ENCODE peak calls at places on chromosomes 2 and 18, in five cellular contexts. One of them, this sample, is unnamed.

GRCh38 chr18:72181241-72181764 is 362.8 kb downstream of the CBLN2 start:
- DNase-seq in HCT116: no peak
- DNase-seq in CD4-positive, CD25-positive, alpha-beta regulatory T cell: peak; percentile 38
- DNase-seq in body of pancreas: no peak
- DNase-seq in psoas muscle: no peak
- DNase-seq in this sample: no peak

GRCh38 chr2:119104414-119104813 is 54.1 kb downstream of the C1QL2 start:
- DNase-seq in HCT116: no peak
- DNase-seq in CD4-positive, CD25-positive, alpha-beta regulatory T cell: no peak
- DNase-seq in body of pancreas: no peak
- DNase-seq in psoas muscle: no peak
- DNase-seq in this sample: no peak

GRCh38 chr2:190640124-190640523 is 8.8 kb upstream of the NAB1 start:
- DNase-seq in HCT116: no peak
- DNase-seq in CD4-positive, CD25-positive, alpha-beta regulatory T cell: no peak
- DNase-seq in body of pancreas: no peak
- DNase-seq in psoas muscle: no peak
- DNase-seq in this sample: no peak

GRCh38 chr18:63440219-63440618 is 17.9 kb upstream of the VPS4B start:
- DNase-seq in HCT116: no peak
- DNase-seq in CD4-positive, CD25-positive, alpha-beta regulatory T cell: no peak
- DNase-seq in body of pancreas: peak; percentile 13
- DNase-seq in psoas muscle: peak; percentile 70
- DNase-seq in this sample: peak; percentile 62

GRCh38 chr2:1564506-1564905 is 151.2 kb downstream of the TPO start:
- DNase-seq in HCT116: no peak
- DNase-seq in CD4-positive, CD25-positive, alpha-beta regulatory T cell: peak; percentile 63
- DNase-seq in body of pancreas: no peak
- DNase-seq in psoas muscle: no peak
- DNase-seq in this sample: no peak

GRCh38 chr2:189298481-189298880 is 118.9 kb upstream of the COL5A2 start:
- DNase-seq in HCT116: no peak
- DNase-seq in CD4-positive, CD25-positive, alpha-beta regulatory T cell: no peak
- DNase-seq in body of pancreas: no peak
- DNase-seq in psoas muscle: no peak
- DNase-seq in this sample: no peak

GRCh38 chr18:74278983-74279382 is 12.8 kb downstream of the CYB5A start:
- DNase-seq in HCT116: no peak
- DNase-seq in CD4-positive, CD25-positive, alpha-beta regulatory T cell: no peak
- DNase-seq in body of pancreas: no peak
- DNase-seq in psoas muscle: no peak
- DNase-seq in this sample: no peak

GRCh38 chr2:133755515-133756311 is 187.4 kb upstream of the NCKAP5 start:
- DNase-seq in HCT116: no peak
- DNase-seq in CD4-positive, CD25-positive, alpha-beta regulatory T cell: no peak
- DNase-seq in body of pancreas: no peak
- DNase-seq in psoas muscle: no peak
- DNase-seq in this sample: peak; percentile 71

GRCh38 chr2:112242384-112242783 is 12.5 kb downstream of the ZC3H8 start:
- DNase-seq in HCT116: no peak
- DNase-seq in CD4-positive, CD25-positive, alpha-beta regulatory T cell: no peak
- DNase-seq in body of pancreas: no peak
- DNase-seq in psoas muscle: no peak
- DNase-seq in this sample: no peak

GRCh38 chr2:196160101-196160500 is 11.3 kb downstream of the STK17B start:
- DNase-seq in HCT116: peak; percentile 57
- DNase-seq in CD4-positive, CD25-positive, alpha-beta regulatory T cell: peak; percentile 89
- DNase-seq in body of pancreas: peak; percentile 67
- DNase-seq in psoas muscle: no peak
- DNase-seq in this sample: peak; percentile 28

GRCh38 chr2:68740184-68740914 is 5.7 kb downstream of the ARHGAP25 start:
- DNase-seq in HCT116: no peak
- DNase-seq in CD4-positive, CD25-positive, alpha-beta regulatory T cell: no peak
- DNase-seq in body of pancreas: no peak
- DNase-seq in psoas muscle: no peak
- DNase-seq in this sample: no peak

GRCh38 chr2:241029599-241030332 is 31.3 kb downstream of the SNED1 start:
- DNase-seq in HCT116: no peak
- DNase-seq in CD4-positive, CD25-positive, alpha-beta regulatory T cell: no peak
- DNase-seq in body of pancreas: no peak
- DNase-seq in psoas muscle: no peak
- DNase-seq in this sample: no peak

GRCh38 chr2:121648611-121649401 is 456 bp downstream of the CLASP1 start:
- DNase-seq in HCT116: no peak
- DNase-seq in CD4-positive, CD25-positive, alpha-beta regulatory T cell: peak; percentile 65
- DNase-seq in body of pancreas: peak; percentile 46
- DNase-seq in psoas muscle: peak; percentile 49
- DNase-seq in this sample: peak; percentile 74

GRCh38 chr2:233693963-233694362 is 1.3 kb downstream of the UGT1A6 start:
- DNase-seq in HCT116: no peak
- DNase-seq in CD4-positive, CD25-positive, alpha-beta regulatory T cell: no peak
- DNase-seq in body of pancreas: no peak
- DNase-seq in psoas muscle: no peak
- DNase-seq in this sample: no peak
- H3K4me3 ChIP-seq in HCT116: no peak overlapping the region
- H3K4me3 ChIP-seq in CD4-positive, CD25-positive, alpha-beta regulatory T cell: no peak overlapping the region
- H3K4me3 ChIP-seq in body of pancreas: no peak overlapping the region
- H3K4me3 ChIP-seq in psoas muscle: no peak overlapping the region
- H3K4me3 ChIP-seq in this sample: no peak overlapping the region

DNA sequence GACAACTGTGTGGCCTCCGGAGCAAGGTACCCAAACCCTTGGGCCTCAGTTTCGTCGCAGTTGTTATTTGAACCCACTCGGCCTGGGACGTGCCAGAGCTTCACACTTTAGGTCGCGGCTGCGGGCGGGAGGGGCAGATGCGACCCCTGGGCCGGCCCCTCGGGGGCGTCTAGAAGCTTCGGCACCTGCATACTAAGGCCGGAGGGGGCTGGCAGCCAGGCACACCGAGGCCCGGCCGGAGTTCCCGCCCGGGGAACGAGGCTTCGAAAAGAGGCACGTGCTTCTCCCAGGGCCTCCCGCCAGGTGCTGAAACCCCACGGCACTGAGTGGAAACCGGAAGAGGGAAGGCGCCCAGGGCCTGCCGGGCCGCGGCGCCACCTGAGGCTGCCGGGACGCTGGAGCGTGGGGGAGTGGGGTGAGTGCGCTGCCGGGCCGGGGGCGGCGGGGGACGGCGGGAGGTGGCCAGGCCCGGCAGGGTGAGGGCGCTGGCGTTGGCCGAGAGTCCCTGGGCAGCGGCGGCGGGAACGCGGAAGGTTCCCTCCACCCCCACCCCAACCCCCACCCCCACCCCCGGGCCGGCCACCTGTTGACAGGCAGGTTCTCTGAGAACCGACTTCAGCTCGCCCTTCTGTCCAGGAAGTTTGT is 8.9 kb downstream of the OTX1 start:
- DNase-seq in HCT116: no peak
- DNase-seq in CD4-positive, CD25-positive, alpha-beta regulatory T cell: no peak
- DNase-seq in body of pancreas: no peak
- DNase-seq in psoas muscle: no peak
- DNase-seq in this sample: no peak
- H3K27me3 ChIP-seq in HCT116: no peaks in the 10 kb centered on the region
- H3K27me3 ChIP-seq in CD4-positive, CD25-positive, alpha-beta regulatory T cell: peaks cover 47% of the 10 kb centered on the region
- H3K27me3 ChIP-seq in body of pancreas: peaks cover 69% of the 10 kb centered on the region
- H3K27me3 ChIP-seq in psoas muscle: peaks cover 2% of the 10 kb centered on the region
- H3K27me3 ChIP-seq in this sample: peaks cover 12% of the 10 kb centered on the region

DNA sequence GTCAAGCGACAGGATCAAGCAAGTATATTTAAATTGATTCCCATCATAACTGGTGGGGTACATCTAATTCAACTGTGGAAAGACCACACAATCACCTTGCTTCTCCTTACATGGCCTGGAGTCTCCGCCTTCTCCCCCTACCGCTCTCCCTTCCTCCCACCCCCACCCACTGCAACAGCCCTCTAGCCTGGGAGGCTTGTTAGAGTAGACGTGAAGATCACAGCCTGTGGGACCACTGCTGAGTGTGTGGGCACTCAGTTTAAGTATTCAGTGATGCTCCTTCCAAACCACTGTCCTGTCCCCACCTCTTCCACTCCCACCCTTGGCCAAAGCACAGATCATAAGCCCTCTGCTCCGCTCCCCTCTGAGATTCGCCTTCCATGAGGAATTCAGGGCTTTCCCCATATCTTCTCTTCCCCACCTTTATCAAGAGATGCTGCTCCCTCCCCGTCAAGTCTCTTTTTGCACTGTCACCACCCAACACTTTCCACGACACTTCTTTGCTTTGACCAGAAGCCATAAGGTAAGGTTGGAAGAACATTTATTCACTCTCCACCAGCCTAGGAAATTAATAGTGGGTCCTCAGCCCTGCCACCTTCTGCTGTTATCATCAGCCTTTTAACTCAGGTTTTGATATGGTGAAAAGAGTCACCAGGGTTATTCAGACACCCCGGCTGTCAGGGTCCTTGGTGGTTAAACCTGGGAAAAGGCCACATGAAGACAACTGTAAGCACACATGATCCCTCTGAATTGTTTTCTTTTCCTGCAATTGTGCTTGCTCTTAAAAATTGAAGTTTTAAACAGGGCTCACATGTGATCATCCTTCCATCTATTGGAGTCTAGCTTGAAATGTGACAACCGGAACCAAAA is 1.7 kb downstream of the METTL4 start:
- DNase-seq in HCT116: no peak
- DNase-seq in CD4-positive, CD25-positive, alpha-beta regulatory T cell: no peak
- DNase-seq in body of pancreas: no peak
- DNase-seq in psoas muscle: no peak
- DNase-seq in this sample: no peak
- H3K4me3 ChIP-seq in HCT116: peak overlapping the region; percentile 91
- H3K4me3 ChIP-seq in CD4-positive, CD25-positive, alpha-beta regulatory T cell: peak overlapping the region; percentile 98
- H3K4me3 ChIP-seq in body of pancreas: no peak overlapping the region
- H3K4me3 ChIP-seq in psoas muscle: peak overlapping the region; percentile 81
- H3K4me3 ChIP-seq in this sample: peak overlapping the region; percentile 86

GRCh38 chr2:88198308-88198707 is 28.2 kb downstream of the THNSL2 start:
- DNase-seq in HCT116: no peak
- DNase-seq in CD4-positive, CD25-positive, alpha-beta regulatory T cell: no peak
- DNase-seq in body of pancreas: no peak
- DNase-seq in psoas muscle: no peak
- DNase-seq in this sample: no peak
- H3K27me3 ChIP-seq in HCT116: peaks cover 33% of the 10 kb centered on the region
- H3K27me3 ChIP-seq in CD4-positive, CD25-positive, alpha-beta regulatory T cell: peaks cover 32% of the 10 kb centered on the region
- H3K27me3 ChIP-seq in body of pancreas: peaks cover 6% of the 10 kb centered on the region
- H3K27me3 ChIP-seq in psoas muscle: no peaks in the 10 kb centered on the region
- H3K27me3 ChIP-seq in this sample: peaks cover 11% of the 10 kb centered on the region